ENCODE peak calls at places on chromosomes 11 and 22, in four cellular contexts. I is coronary artery, Q is nephron progenitor cell, X is retinal pigment epithelial cell. F is an unnamed sample.

GRCh38 chr11:4084406-4084805 is 10.2 kb upstream of the RRM1 start:
- DNase-seq in I (no peak), Q (peak), X (no peak), F (no peak)

GRCh38 chr22:35310556-35311550 is 11.2 kb downstream of the TOM1 start:
- DNase-seq in I (peak), Q (no peak), X (peak), F (no peak)

GRCh38 chr11:115247404-115247803 is 256.8 kb downstream of the CADM1 start:
- DNase-seq in I (no peak), Q (no peak), X (no peak), F (no peak)

GRCh38 chr11:10875430-10876021 is 17.7 kb upstream of the ZBED5 start:
- DNase-seq in I (no peak), Q (no peak), X (no peak), F (no peak)

GRCh38 chr11:68817554-68817953 is 24.2 kb downstream of the CPT1A start:
- DNase-seq in I (no peak), Q (no peak), X (no peak), F (no peak)

GRCh38 chr11:133889893-133890292 is 44.6 kb upstream of the SPATA19 start:
- DNase-seq in I (peak), Q (no peak), X (no peak), F (no peak)

GRCh38 chr11:105144887-105145286 is 5.3 kb upstream of the CARD18 start:
- DNase-seq in I (no peak), Q (no peak), X (peak), F (no peak)

GRCh38 chr11:17561466-17562001 is 14.5 kb downstream of the OTOG start:
- DNase-seq in I (peak), Q (no peak), X (no peak), F (no peak)

GRCh38 chr22:50574383-50574755 is 3.9 kb downstream of the CPT1B start:
- DNase-seq in I (no peak), Q (no peak), X (no peak), F (no peak)

GRCh38 chr22:24510694-24511625 is 15.8 kb downstream of the UPB1 start:
- DNase-seq in I (no peak), Q (no peak), X (no peak), F (peak)

GRCh38 chr11:70780246-70780535 is 381.9 kb downstream of the CTTN start:
- DNase-seq in I (no peak), Q (no peak), X (no peak), F (no peak)

GRCh38 chr22:40345801-40346177 is 511 bp upstream of the ADSL start:
- DNase-seq in I (no peak), Q (peak), X (no peak), F (no peak)

GRCh38 chr22:17954860-17955587 is 69.3 kb downstream of the MICAL3 start:
- DNase-seq in I (no peak), Q (no peak), X (no peak), F (no peak)

GRCh38 chr11:35488117-35488516 is 37.3 kb downstream of the PAMR1 start:
- DNase-seq in I (no peak), Q (no peak), X (no peak), F (no peak)

GRCh38 chr22:21568207-21569075 is 927 bp downstream of the UBE2L3 start:
- DNase-seq in I (no peak), Q (peak), X (no peak), F (peak)

GRCh38 chr11:2796508-2797180 is 88.9 kb downstream of the CDKN1C start:
- DNase-seq in I (peak), Q (no peak), X (no peak), F (no peak)

GRCh38 chr11:2518983-2519340 is 74.2 kb downstream of the KCNQ1 start:
- DNase-seq in I (peak), Q (no peak), X (no peak), F (no peak)

GRCh38 chr22:23509571-23510302 is 70.4 kb downstream of the IGLL1 start:
- DNase-seq in I (no peak), Q (no peak), X (no peak), F (no peak)

GRCh38 chr11:23569547-23569946 is 709.3 kb upstream of the CCDC179 start:
- DNase-seq in I (no peak), Q (no peak), X (no peak), F (no peak)

GRCh38 chr22:38412435-38413084 is 42.4 kb downstream of the KCNJ4 start:
- DNase-seq in I (no peak), Q (peak), X (no peak), F (peak)

GRCh38 chr11:17578958-17579357 is 31.9 kb downstream of the OTOG start:
- DNase-seq in I (peak), Q (no peak), X (no peak), F (no peak)

GRCh38 chr11:76782526-76783293 is 446 bp upstream of the TSKU start:
- DNase-seq in I (peak), Q (peak), X (peak), F (peak)

GRCh38 chr11:128235446-128235845 is 351.9 kb downstream of the ETS1 start:
- DNase-seq in I (no peak), Q (no peak), X (no peak), F (no peak)

GRCh38 chr11:96741068-96741467 is 351.3 kb downstream of the JRKL start:
- DNase-seq in I (no peak), Q (no peak), X (no peak), F (no peak)

F was measured in KBM-7.